ENCODE peak calls at places on chromosome 16, in eight cellular contexts. One of them, this sample, is unnamed.

GRCh38 chr16:50166511-50167500 is 13.7 kb downstream of the TENT4B start:
- DNase-seq in A172: peak
- DNase-seq in PC-3: peak
- DNase-seq in NCI-H510A: no peak
- DNase-seq in HTR-8/SVneo: no peak
- DNase-seq in NCI-H82: no peak
- DNase-seq in tibial artery: no peak
- DNase-seq in NCI-H2081: no peak
- DNase-seq in this sample: no peak

GRCh38 chr16:50266337-50267091 is at the start of gene ADCY7:
- DNase-seq in A172: peak
- DNase-seq in PC-3: no peak
- DNase-seq in NCI-H510A: peak
- DNase-seq in HTR-8/SVneo: peak
- DNase-seq in NCI-H82: peak
- DNase-seq in tibial artery: peak
- DNase-seq in NCI-H2081: no peak
- DNase-seq in this sample: peak

GRCh38 chr16:17358350-17358749 is 112.4 kb downstream of the XYLT1 start:
- DNase-seq in A172: no peak
- DNase-seq in PC-3: no peak
- DNase-seq in NCI-H510A: no peak
- DNase-seq in HTR-8/SVneo: no peak
- DNase-seq in NCI-H82: no peak
- DNase-seq in tibial artery: no peak
- DNase-seq in NCI-H2081: no peak
- DNase-seq in this sample: no peak

GRCh38 chr16:27972500-27972899 is 91.0 kb downstream of the GSG1L start:
- DNase-seq in A172: peak
- DNase-seq in PC-3: peak
- DNase-seq in NCI-H510A: peak
- DNase-seq in HTR-8/SVneo: peak
- DNase-seq in NCI-H82: peak
- DNase-seq in tibial artery: no peak
- DNase-seq in NCI-H2081: peak
- DNase-seq in this sample: peak

GRCh38 chr16:54174201-54174600 is 112.4 kb downstream of the IRX3 start:
- DNase-seq in A172: no peak
- DNase-seq in PC-3: no peak
- DNase-seq in NCI-H510A: no peak
- DNase-seq in HTR-8/SVneo: no peak
- DNase-seq in NCI-H82: peak
- DNase-seq in tibial artery: no peak
- DNase-seq in NCI-H2081: no peak
- DNase-seq in this sample: peak

GRCh38 chr16:61792194-61792904 is 243.9 kb downstream of the CDH8 start:
- DNase-seq in A172: peak
- DNase-seq in PC-3: peak
- DNase-seq in NCI-H510A: no peak
- DNase-seq in HTR-8/SVneo: no peak
- DNase-seq in NCI-H82: no peak
- DNase-seq in tibial artery: no peak
- DNase-seq in NCI-H2081: no peak
- DNase-seq in this sample: no peak

GRCh38 chr16:4465977-4466779 is 8.2 kb downstream of the NMRAL1 start:
- DNase-seq in A172: no peak
- DNase-seq in PC-3: no peak
- DNase-seq in NCI-H510A: no peak
- DNase-seq in HTR-8/SVneo: no peak
- DNase-seq in NCI-H82: no peak
- DNase-seq in tibial artery: no peak
- DNase-seq in NCI-H2081: no peak
- DNase-seq in this sample: no peak

GRCh38 chr16:85149776-85150175 is 37.5 kb upstream of the CIBAR2 start:
- DNase-seq in A172: no peak
- DNase-seq in PC-3: no peak
- DNase-seq in NCI-H510A: no peak
- DNase-seq in HTR-8/SVneo: no peak
- DNase-seq in NCI-H82: no peak
- DNase-seq in tibial artery: no peak
- DNase-seq in NCI-H2081: no peak
- DNase-seq in this sample: peak

GRCh38 chr16:56267888-56268287 is 76.6 kb downstream of the GNAO1 start:
- DNase-seq in A172: no peak
- DNase-seq in PC-3: no peak
- DNase-seq in NCI-H510A: no peak
- DNase-seq in HTR-8/SVneo: no peak
- DNase-seq in NCI-H82: no peak
- DNase-seq in tibial artery: no peak
- DNase-seq in NCI-H2081: no peak
- DNase-seq in this sample: no peak

GRCh38 chr16:85431431-85432124 is 181.5 kb upstream of the GSE1 start:
- DNase-seq in A172: no peak
- DNase-seq in PC-3: no peak
- DNase-seq in NCI-H510A: no peak
- DNase-seq in HTR-8/SVneo: no peak
- DNase-seq in NCI-H82: peak
- DNase-seq in tibial artery: no peak
- DNase-seq in NCI-H2081: no peak
- DNase-seq in this sample: peak

GRCh38 chr16:68782198-68783174 is 45.4 kb downstream of the CDH1 start:
- DNase-seq in A172: peak
- DNase-seq in PC-3: no peak
- DNase-seq in NCI-H510A: no peak
- DNase-seq in HTR-8/SVneo: no peak
- DNase-seq in NCI-H82: no peak
- DNase-seq in tibial artery: no peak
- DNase-seq in NCI-H2081: no peak
- DNase-seq in this sample: no peak

GRCh38 chr16:35296962-35297653 is 1837.7 kb downstream of the TP53TG3F start:
- DNase-seq in A172: no peak
- DNase-seq in PC-3: no peak
- DNase-seq in NCI-H510A: no peak
- DNase-seq in HTR-8/SVneo: no peak
- DNase-seq in NCI-H82: no peak
- DNase-seq in tibial artery: no peak
- DNase-seq in NCI-H2081: no peak
- DNase-seq in this sample: no peak

GRCh38 chr16:5069048-5069447 is 2.6 kb upstream of the ALG1 start:
- DNase-seq in A172: no peak
- DNase-seq in PC-3: no peak
- DNase-seq in NCI-H510A: no peak
- DNase-seq in HTR-8/SVneo: no peak
- DNase-seq in NCI-H82: no peak
- DNase-seq in tibial artery: no peak
- DNase-seq in NCI-H2081: no peak
- DNase-seq in this sample: no peak

GRCh38 chr16:1791256-1791942 is 2.1 kb downstream of the IGFALS start:
- DNase-seq in A172: no peak
- DNase-seq in PC-3: no peak
- DNase-seq in NCI-H510A: no peak
- DNase-seq in HTR-8/SVneo: no peak
- DNase-seq in NCI-H82: no peak
- DNase-seq in tibial artery: no peak
- DNase-seq in NCI-H2081: no peak
- DNase-seq in this sample: no peak

GRCh38 chr16:57045694-57046381 is 46.5 kb upstream of the CPNE2 start:
- DNase-seq in A172: no peak
- DNase-seq in PC-3: peak
- DNase-seq in NCI-H510A: no peak
- DNase-seq in HTR-8/SVneo: peak
- DNase-seq in NCI-H82: peak
- DNase-seq in tibial artery: peak
- DNase-seq in NCI-H2081: no peak
- DNase-seq in this sample: peak

GRCh38 chr16:23999663-24000062 is 163.9 kb downstream of the PRKCB start:
- DNase-seq in A172: no peak
- DNase-seq in PC-3: no peak
- DNase-seq in NCI-H510A: no peak
- DNase-seq in HTR-8/SVneo: no peak
- DNase-seq in NCI-H82: no peak
- DNase-seq in tibial artery: no peak
- DNase-seq in NCI-H2081: no peak
- DNase-seq in this sample: no peak

GRCh38 chr16:58211245-58211644 is 13.3 kb upstream of the CSNK2A2 start:
- DNase-seq in A172: peak
- DNase-seq in PC-3: peak
- DNase-seq in NCI-H510A: no peak
- DNase-seq in HTR-8/SVneo: no peak
- DNase-seq in NCI-H82: no peak
- DNase-seq in tibial artery: no peak
- DNase-seq in NCI-H2081: no peak
- DNase-seq in this sample: no peak